ENCODE peak calls at places on chromosomes 13 and 19, in four cellular contexts. Y, S, W and D are unnamed samples.

GRCh38 chr13:95239293-95239692 is 62.0 kb downstream of the ABCC4 start:
- DNase-seq in W (no peak), Y (no peak), S (peak; percentile 8), D (no peak)

GRCh38 chr13:74270018-74270417 is 135.8 kb upstream of the KLF12 start:
- DNase-seq in S (no peak), W (no peak), Y (no peak), D (peak; percentile 10)

GRCh38 chr19:42488783-42489521 is 39.3 kb downstream of the CEACAM1 start:
- DNase-seq in S (no peak), Y (no peak), W (no peak), D (no peak)

GRCh38 chr13:112839347-112840105 is 129.5 kb upstream of the MCF2L start:
- DNase-seq in S (peak; percentile 92), Y (no peak), W (peak; percentile 4), D (peak; percentile 87)

GRCh38 chr19:5686647-5687359 is 3.3 kb upstream of the RPL36 start:
- DNase-seq in W (peak; percentile 95), Y (peak; percentile 92), S (peak; percentile 90), D (peak; percentile 95)

GRCh38 chr19:48881741-48882657 is 9.8 kb downstream of the PPP1R15A start:
- DNase-seq in Y (no peak), W (no peak), S (no peak), D (peak; percentile 50)

GRCh38 chr19:42422576-42423461 is 4.4 kb downstream of the LIPE start:
- DNase-seq in Y (peak; percentile 24), W (no peak), S (peak; percentile 15), D (no peak)

GRCh38 chr13:51363625-51364024 is 24.1 kb downstream of the SERPINE3 start:
- DNase-seq in S (no peak), W (no peak), Y (no peak), D (no peak)

GRCh38 chr13:106986687-106987434 is 418.9 kb upstream of the ARGLU1 start:
- DNase-seq in S (no peak), Y (no peak), W (no peak), D (no peak)